ENCODE peak calls at places on chromosomes 16 and 17, in eight cellular contexts. G is NCI-H460; J is nucleus accumbens; A is NCI-H1105; O is MG63; X is tibial nerve; P is GM18507; Y is effector CD4-positive, alpha-beta T cell. M is an unnamed sample.

GRCh38 chr17:6101706-6102105 is 31.5 kb downstream of the WSCD1 start:
- DNase-seq in G (no peak), J (no peak), A (peak), O (no peak), X (no peak), P (no peak), Y (no peak), M (no peak)

GRCh38 chr17:3693099-3693498 is 2.9 kb downstream of the P2RX5 start:
- DNase-seq in G (no peak), J (no peak), A (no peak), O (no peak), X (no peak), P (no peak), Y (no peak), M (no peak)

GRCh38 chr17:63246344-63246743 is 199.8 kb downstream of the CYB561 start:
- DNase-seq in G (no peak), J (no peak), A (no peak), O (no peak), X (no peak), P (no peak), Y (no peak), M (no peak)

GRCh38 chr16:68000024-68000423 is 740 bp upstream of the DPEP2 start:
- DNase-seq in G (no peak), J (no peak), A (no peak), O (no peak), X (no peak), P (no peak), Y (no peak), M (peak)

GRCh38 chr16:87190288-87191240 is 126.6 kb downstream of the C16orf95 start:
- DNase-seq in G (no peak), J (no peak), A (no peak), O (no peak), X (no peak), P (no peak), Y (no peak), M (no peak)

GRCh38 chr17:1904273-1905052 is 74.7 kb downstream of the RPA1 start:
- DNase-seq in G (no peak), J (no peak), A (no peak), O (no peak), X (no peak), P (no peak), Y (no peak), M (no peak)

GRCh38 chr16:83023640-83024039 is 396.9 kb downstream of the CDH13 start:
- DNase-seq in G (no peak), J (no peak), A (no peak), O (no peak), X (no peak), P (no peak), Y (no peak), M (no peak)

GRCh38 chr16:82016268-82016667 is 5.0 kb upstream of the SDR42E1 start:
- DNase-seq in G (no peak), J (no peak), A (no peak), O (no peak), X (no peak), P (no peak), Y (no peak), M (peak)

GRCh38 chr17:35486920-35487727 is 38.6 kb upstream of the SLFN13 start:
- DNase-seq in G (no peak), J (no peak), A (no peak), O (peak), X (no peak), P (peak), Y (peak), M (peak)

M was measured in MV-4-11.